ENCODE peak calls at places on chromosomes 11 and 22, in five cellular contexts. K is HCT116, N is K562, O is SK-N-SH, Q is HepG2. J is an unnamed sample.

GRCh38 chr22:27345681-27346080 is 455.9 kb downstream of the MN1 start:
- DNase-seq in O (no peak), N (no peak), K (no peak), Q (no peak), J (no peak)

GRCh38 chr11:35073691-35074382 is 65.1 kb upstream of the CD44 start:
- DNase-seq in Q (no peak), K (no peak), N (no peak), O (no peak), J (no peak)

GRCh38 chr11:4072668-4073285 is 21.8 kb upstream of the RRM1 start:
- DNase-seq in O (peak; percentile 70), Q (peak; percentile 72), N (peak; percentile 72), K (peak; percentile 59), J (peak; percentile 51)

GRCh38 chr22:46443850-46444389 is 93.5 kb downstream of the CELSR1 start:
- DNase-seq in K (no peak), N (no peak), Q (peak; percentile 21), O (no peak), J (no peak)

GRCh38 chr11:34620820-34621792 is at the start of gene EHF:
- DNase-seq in N (no peak), O (no peak), Q (no peak), K (no peak), J (no peak)

GRCh38 chr11:93986716-93987115 is 34.4 kb upstream of the HEPHL1 start:
- DNase-seq in N (no peak), Q (no peak), K (peak; percentile 8), O (no peak), J (no peak)

GRCh38 chr22:29479417-29480261 is at the start of gene NEFH:
- DNase-seq in Q (no peak), K (no peak), N (peak; percentile 60), O (peak; percentile 91), J (no peak)

GRCh38 chr11:35582033-35582432 is 36.2 kb upstream of the FJX1 start:
- DNase-seq in O (no peak), Q (no peak), K (no peak), N (no peak), J (no peak)

GRCh38 chr11:78798567-78799170 is 224.0 kb upstream of the NARS2 start:
- DNase-seq in O (peak; percentile 72), N (peak; percentile 75), Q (peak; percentile 25), K (peak; percentile 28), J (no peak)

GRCh38 chr11:97862021-97862420 is 1158.7 kb upstream of the CNTN5 start:
- DNase-seq in O (no peak), N (no peak), K (no peak), Q (no peak), J (no peak)

GRCh38 chr11:61827573-61828378 is at the start of gene FADS2:
- DNase-seq in Q (peak; percentile 55), N (no peak), O (peak; percentile 93), K (no peak), J (peak; percentile 81)

GRCh38 chr11:34345012-34345804 is 12.6 kb downstream of the ABTB2 start:
- DNase-seq in Q (peak; percentile 95), O (no peak), N (no peak), K (peak; percentile 52), J (no peak)

GRCh38 chr22:35330258-35330861 is 30.7 kb downstream of the TOM1 start:
- DNase-seq in Q (no peak), K (no peak), N (no peak), O (no peak), J (no peak)

GRCh38 chr22:43481528-43482309 is 69.9 kb downstream of the MPPED1 start:
- DNase-seq in O (no peak), K (no peak), Q (peak; percentile 18), N (no peak), J (no peak)

GRCh38 chr11:32659672-32660071 is 76.0 kb downstream of the EIF3M start:
- DNase-seq in K (no peak), Q (no peak), O (no peak), N (peak; percentile 10), J (no peak)

GRCh38 chr22:22368516-22368915 is 123.9 kb downstream of the VPREB1 start:
- DNase-seq in K (no peak), N (no peak), Q (no peak), O (no peak), J (no peak)

GRCh38 chr22:22812031-22812905 is 75.3 kb upstream of the IGLL5 start:
- DNase-seq in Q (no peak), N (no peak), K (no peak), O (no peak), J (no peak)

GRCh38 chr22:40631925-40632324 is 4.6 kb downstream of the MRTFA start:
- DNase-seq in K (no peak), N (no peak), O (no peak), Q (no peak), J (no peak)

GRCh38 chr11:27933992-27934829 is 173.7 kb downstream of the KIF18A start:
- DNase-seq in O (no peak), N (no peak), Q (no peak), K (peak; percentile 98), J (no peak)

GRCh38 chr22:33706100-33706499 is 214.2 kb downstream of the LARGE1 start:
- DNase-seq in Q (no peak), K (no peak), N (no peak), O (no peak), J (no peak)

GRCh38 chr22:23685205-23685784 is 5.5 kb upstream of the RGL4 start:
- DNase-seq in O (no peak), Q (no peak), N (peak; percentile 40), K (no peak), J (no peak)

GRCh38 chr22:46833228-46833627 is 70.8 kb downstream of the TBC1D22A start:
- DNase-seq in O (no peak), N (no peak), K (peak; percentile 23), Q (peak; percentile 41), J (no peak)

GRCh38 chr22:36027960-36028645 is 521 bp downstream of the RBFOX2 start:
- DNase-seq in Q (no peak), O (peak; percentile 86), K (no peak), N (peak; percentile 73), J (no peak)

GRCh38 chr22:27207907-27208306 is 550.5 kb downstream of the MIAT start:
- DNase-seq in N (no peak), O (no peak), Q (no peak), K (no peak), J (no peak)

GRCh38 chr11:74141274-74141695 is 29.5 kb downstream of the C2CD3 start:
- DNase-seq in K (no peak), O (no peak), N (no peak), Q (peak; percentile 53), J (no peak)

GRCh38 chr22:33539902-33540751 is 380.1 kb downstream of the LARGE1 start:
- DNase-seq in O (no peak), N (no peak), Q (peak; percentile 100), K (no peak), J (no peak)

GRCh38 chr22:49587421-49587820 is 240.3 kb downstream of the BRD1 start:
- DNase-seq in Q (no peak), O (no peak), N (no peak), K (no peak), J (no peak)

GRCh38 chr22:49586244-49586748 is 241.4 kb downstream of the BRD1 start:
- DNase-seq in K (no peak), Q (peak; percentile 3), O (no peak), N (no peak), J (no peak)

GRCh38 chr22:49586873-49587272 is 240.8 kb downstream of the BRD1 start:
- DNase-seq in N (no peak), K (no peak), Q (no peak), O (no peak), J (no peak)

GRCh38 chr22:49583886-49584505 is 243.7 kb downstream of the BRD1 start:
- DNase-seq in Q (no peak), O (peak; percentile 15), K (no peak), N (no peak), J (no peak)

GRCh38 chr22:49585695-49586243 is 241.9 kb downstream of the BRD1 start:
- DNase-seq in K (no peak), Q (no peak), O (no peak), N (no peak), J (no peak)
- TF ChIP-seq YY1 in K (no peak), Q (no peak), O (no peak), N (no peak), J (no peak)

GRCh38 chr11:65538915-65539374 is 14.1 kb downstream of the SCYL1 start:
- DNase-seq in N (no peak), O (no peak), K (no peak), Q (no peak), J (no peak)
- TF ChIP-seq REST in N (no peak), O (no peak), K (no peak), Q (no peak), J (no peak)

DNA sequence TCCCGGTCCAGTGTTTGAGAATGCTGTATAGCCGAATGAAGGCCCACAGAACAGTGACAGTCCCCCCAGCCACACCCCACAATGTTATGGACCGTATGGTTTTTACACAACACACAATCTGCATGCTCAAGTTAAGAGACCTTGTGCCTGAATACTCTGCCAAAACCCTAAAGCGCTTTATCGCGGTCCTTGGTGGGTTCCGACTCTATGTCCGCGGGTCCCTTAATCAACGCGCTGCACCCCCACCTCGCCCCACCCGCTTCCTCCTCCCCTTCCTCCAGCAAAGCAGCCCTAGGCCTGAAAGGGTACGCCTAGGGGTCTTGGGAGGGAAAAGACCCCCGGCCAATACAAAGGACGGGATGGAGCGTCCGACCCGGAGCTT is 442 bp downstream of the COPB1 start:
- DNase-seq in Q (peak; percentile 12), N (no peak), K (no peak), O (no peak), J (no peak)
- TF ChIP-seq YY1 in Q (no peak), N (no peak), K (no peak), O (no peak), J (no peak)

GRCh38 chr11:128687321-128687720 is 6.6 kb upstream of the FLI1 start:
- DNase-seq in Q (no peak), O (peak; percentile 58), N (peak; percentile 24), K (no peak), J (no peak)
- TF ChIP-seq REST in Q (no peak), O (no peak), N (no peak), K (no peak), J (no peak)

GRCh38 chr11:119422505-119423416 is at the start of gene THY1:
- DNase-seq in Q (no peak), K (no peak), O (peak; percentile 96), N (no peak), J (no peak)
- TF ChIP-seq YY1 in Q (no peak), K (no peak), O (no peak), N (no peak), J (no peak)

DNA sequence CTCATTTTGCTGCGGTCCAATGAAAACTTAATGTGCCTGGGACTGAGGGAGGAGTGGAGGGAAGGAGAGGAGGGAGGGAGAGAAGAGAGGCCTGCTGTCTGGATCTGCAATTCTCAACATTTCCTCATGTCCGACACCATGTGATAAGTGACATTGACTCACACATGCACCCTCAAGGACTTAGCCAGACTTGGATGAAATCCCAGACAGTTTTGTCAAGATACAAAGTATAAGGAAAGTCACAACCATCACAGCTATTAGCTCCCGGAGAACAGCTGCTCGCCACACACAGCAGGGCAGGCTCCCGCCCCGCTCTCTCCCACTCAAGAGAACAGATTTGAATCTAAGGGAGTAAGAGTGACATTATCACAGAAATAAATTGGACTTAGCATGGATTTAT is 5.5 kb downstream of the DNAL4 start:
- DNase-seq in N (no peak), Q (no peak), K (no peak), O (peak; percentile 59), J (no peak)
- TF ChIP-seq REST in N (no peak), Q (no peak), K (no peak), O (no peak), J (no peak)